ENCODE peak calls at places on chromosomes 6 and 20, in nine cellular contexts. One of them, this sample, is unnamed.

GRCh38 chr6:152309648-152310047 is 327.5 kb downstream of the SYNE1 start:
- DNase-seq in GM23338: peak; percentile 19
- DNase-seq in HL-60: no peak
- DNase-seq in cardiac muscle cell: no peak
- DNase-seq in fibroblast of mammary gland: no peak
- DNase-seq in neural progenitor cell: no peak
- DNase-seq in GM12878: no peak
- DNase-seq in A549: no peak
- DNase-seq in fibroblast of the aortic adventitia: no peak
- DNase-seq in this sample: no peak

GRCh38 chr6:111601875-111602274 is 3.8 kb downstream of the TRAF3IP2 start:
- DNase-seq in fibroblast of mammary gland: peak; percentile 94
- DNase-seq in GM12878: no peak
- DNase-seq in GM23338: no peak
- DNase-seq in HL-60: peak; percentile 13
- DNase-seq in fibroblast of the aortic adventitia: peak; percentile 97
- DNase-seq in neural progenitor cell: no peak
- DNase-seq in A549: no peak
- DNase-seq in cardiac muscle cell: no peak
- DNase-seq in this sample: no peak

GRCh38 chr20:45768479-45768878 is 23.2 kb downstream of the WFDC3 start:
- DNase-seq in cardiac muscle cell: no peak
- DNase-seq in A549: no peak
- DNase-seq in GM12878: no peak
- DNase-seq in fibroblast of mammary gland: no peak
- DNase-seq in GM23338: no peak
- DNase-seq in HL-60: no peak
- DNase-seq in neural progenitor cell: no peak
- DNase-seq in fibroblast of the aortic adventitia: no peak
- DNase-seq in this sample: no peak

GRCh38 chr6:167056370-167056769 is 57.2 kb downstream of the CEP43 start:
- DNase-seq in GM23338: no peak
- DNase-seq in HL-60: peak; percentile 87
- DNase-seq in cardiac muscle cell: no peak
- DNase-seq in GM12878: peak; percentile 76
- DNase-seq in A549: no peak
- DNase-seq in neural progenitor cell: no peak
- DNase-seq in fibroblast of mammary gland: peak; percentile 6
- DNase-seq in fibroblast of the aortic adventitia: peak; percentile 6
- DNase-seq in this sample: peak; percentile 43

GRCh38 chr6:107129370-107129925 is 14.1 kb upstream of the BEND3 start:
- DNase-seq in A549: no peak
- DNase-seq in GM23338: no peak
- DNase-seq in neural progenitor cell: no peak
- DNase-seq in HL-60: no peak
- DNase-seq in cardiac muscle cell: peak; percentile 41
- DNase-seq in GM12878: no peak
- DNase-seq in fibroblast of mammary gland: no peak
- DNase-seq in fibroblast of the aortic adventitia: no peak
- DNase-seq in this sample: no peak

GRCh38 chr20:36728986-36729385 is 16.9 kb downstream of the NDRG3 start:
- DNase-seq in fibroblast of the aortic adventitia: peak; percentile 9
- DNase-seq in fibroblast of mammary gland: no peak
- DNase-seq in neural progenitor cell: peak; percentile 40
- DNase-seq in HL-60: peak; percentile 13
- DNase-seq in GM12878: no peak
- DNase-seq in cardiac muscle cell: no peak
- DNase-seq in A549: no peak
- DNase-seq in GM23338: peak; percentile 61
- DNase-seq in this sample: no peak

GRCh38 chr6:163579111-163579879 is 164.8 kb downstream of the QKI start:
- DNase-seq in fibroblast of the aortic adventitia: no peak
- DNase-seq in neural progenitor cell: peak; percentile 33
- DNase-seq in HL-60: no peak
- DNase-seq in cardiac muscle cell: peak; percentile 58
- DNase-seq in A549: no peak
- DNase-seq in GM23338: peak; percentile 51
- DNase-seq in GM12878: no peak
- DNase-seq in fibroblast of mammary gland: peak; percentile 28
- DNase-seq in this sample: no peak

GRCh38 chr6:107633680-107634141 is 143.8 kb downstream of the SOBP start:
- DNase-seq in neural progenitor cell: no peak
- DNase-seq in A549: no peak
- DNase-seq in GM23338: peak; percentile 45
- DNase-seq in cardiac muscle cell: no peak
- DNase-seq in GM12878: no peak
- DNase-seq in HL-60: no peak
- DNase-seq in fibroblast of mammary gland: no peak
- DNase-seq in fibroblast of the aortic adventitia: no peak
- DNase-seq in this sample: no peak

GRCh38 chr6:41713650-41714291 is 21.6 kb downstream of the TFEB start:
- DNase-seq in HL-60: no peak
- DNase-seq in GM23338: no peak
- DNase-seq in neural progenitor cell: no peak
- DNase-seq in fibroblast of the aortic adventitia: no peak
- DNase-seq in cardiac muscle cell: no peak
- DNase-seq in A549: peak; percentile 56
- DNase-seq in GM12878: peak; percentile 81
- DNase-seq in fibroblast of mammary gland: no peak
- DNase-seq in this sample: no peak

GRCh38 chr6:3314176-3314575 is 55.4 kb downstream of the PSMG4 start:
- DNase-seq in cardiac muscle cell: no peak
- DNase-seq in GM23338: no peak
- DNase-seq in GM12878: no peak
- DNase-seq in fibroblast of the aortic adventitia: no peak
- DNase-seq in neural progenitor cell: no peak
- DNase-seq in HL-60: no peak
- DNase-seq in A549: no peak
- DNase-seq in fibroblast of mammary gland: no peak
- DNase-seq in this sample: no peak

GRCh38 chr6:33693186-33694158 is 18.0 kb downstream of the UQCC2 start:
- DNase-seq in GM23338: no peak
- DNase-seq in A549: no peak
- DNase-seq in neural progenitor cell: no peak
- DNase-seq in fibroblast of mammary gland: no peak
- DNase-seq in cardiac muscle cell: peak; percentile 68
- DNase-seq in fibroblast of the aortic adventitia: no peak
- DNase-seq in HL-60: no peak
- DNase-seq in GM12878: no peak
- DNase-seq in this sample: no peak

GRCh38 chr6:37802810-37803209 is 16.7 kb upstream of the ZFAND3 start:
- DNase-seq in GM23338: no peak
- DNase-seq in A549: no peak
- DNase-seq in cardiac muscle cell: no peak
- DNase-seq in fibroblast of the aortic adventitia: no peak
- DNase-seq in HL-60: peak; percentile 56
- DNase-seq in neural progenitor cell: no peak
- DNase-seq in GM12878: no peak
- DNase-seq in fibroblast of mammary gland: no peak
- DNase-seq in this sample: no peak

GRCh38 chr6:37809144-37809543 is 10.4 kb upstream of the ZFAND3 start:
- DNase-seq in HL-60: no peak
- DNase-seq in neural progenitor cell: no peak
- DNase-seq in GM23338: no peak
- DNase-seq in fibroblast of the aortic adventitia: peak; percentile 88
- DNase-seq in GM12878: no peak
- DNase-seq in fibroblast of mammary gland: peak; percentile 70
- DNase-seq in cardiac muscle cell: no peak
- DNase-seq in A549: no peak
- DNase-seq in this sample: no peak

GRCh38 chr6:37806213-37806612 is 13.3 kb upstream of the ZFAND3 start:
- DNase-seq in A549: no peak
- DNase-seq in fibroblast of mammary gland: no peak
- DNase-seq in neural progenitor cell: no peak
- DNase-seq in HL-60: no peak
- DNase-seq in fibroblast of the aortic adventitia: no peak
- DNase-seq in GM12878: no peak
- DNase-seq in GM23338: no peak
- DNase-seq in cardiac muscle cell: no peak
- DNase-seq in this sample: no peak

GRCh38 chr6:37804676-37805075 is 14.9 kb upstream of the ZFAND3 start:
- DNase-seq in A549: no peak
- DNase-seq in fibroblast of the aortic adventitia: peak; percentile 34
- DNase-seq in HL-60: no peak
- DNase-seq in GM23338: no peak
- DNase-seq in GM12878: no peak
- DNase-seq in cardiac muscle cell: no peak
- DNase-seq in fibroblast of mammary gland: peak; percentile 72
- DNase-seq in neural progenitor cell: no peak
- DNase-seq in this sample: no peak

GRCh38 chr6:37807656-37808055 is 11.9 kb upstream of the ZFAND3 start:
- DNase-seq in fibroblast of mammary gland: no peak
- DNase-seq in neural progenitor cell: no peak
- DNase-seq in HL-60: no peak
- DNase-seq in cardiac muscle cell: no peak
- DNase-seq in GM12878: no peak
- DNase-seq in GM23338: peak; percentile 42
- DNase-seq in fibroblast of the aortic adventitia: no peak
- DNase-seq in A549: no peak
- DNase-seq in this sample: no peak
- H3K4me3 ChIP-seq in fibroblast of mammary gland: no peak overlapping the region
- H3K4me3 ChIP-seq in neural progenitor cell: no peak overlapping the region
- H3K4me3 ChIP-seq in HL-60: no peak overlapping the region
- H3K4me3 ChIP-seq in cardiac muscle cell: no peak overlapping the region
- H3K4me3 ChIP-seq in GM12878: no peak overlapping the region
- H3K4me3 ChIP-seq in GM23338: no peak overlapping the region
- H3K4me3 ChIP-seq in fibroblast of the aortic adventitia: no peak overlapping the region
- H3K4me3 ChIP-seq in A549: no peak overlapping the region
- H3K4me3 ChIP-seq in this sample: no peak overlapping the region

GRCh38 chr6:16403831-16404230 is 165.4 kb downstream of the GMPR start:
- DNase-seq in GM23338: no peak
- DNase-seq in fibroblast of mammary gland: no peak
- DNase-seq in fibroblast of the aortic adventitia: peak; percentile 51
- DNase-seq in GM12878: no peak
- DNase-seq in A549: no peak
- DNase-seq in HL-60: no peak
- DNase-seq in neural progenitor cell: no peak
- DNase-seq in cardiac muscle cell: no peak
- DNase-seq in this sample: no peak
- TF ChIP-seq CTCF in GM23338: no peak
- TF ChIP-seq CTCF in fibroblast of mammary gland: peak; percentile 30
- TF ChIP-seq CTCF in fibroblast of the aortic adventitia: peak; percentile 41
- TF ChIP-seq CTCF in GM12878: no peak
- TF ChIP-seq CTCF in A549: peak; percentile 38
- TF ChIP-seq CTCF in HL-60: no peak
- TF ChIP-seq CTCF in neural progenitor cell: no peak
- TF ChIP-seq CTCF in cardiac muscle cell: peak; percentile 28
- TF ChIP-seq CTCF in this sample: peak; percentile 7

GRCh38 chr20:49186535-49187329 is 1.4 kb downstream of the STAU1 start:
- DNase-seq in neural progenitor cell: peak; percentile 49
- DNase-seq in HL-60: peak; percentile 80
- DNase-seq in fibroblast of the aortic adventitia: peak; percentile 60
- DNase-seq in fibroblast of mammary gland: peak; percentile 55
- DNase-seq in GM12878: no peak
- DNase-seq in GM23338: peak; percentile 35
- DNase-seq in A549: peak; percentile 44
- DNase-seq in cardiac muscle cell: peak; percentile 68
- DNase-seq in this sample: peak; percentile 53

GRCh38 chr20:49184691-49185070 is 3.5 kb downstream of the STAU1 start:
- DNase-seq in fibroblast of mammary gland: no peak
- DNase-seq in HL-60: no peak
- DNase-seq in fibroblast of the aortic adventitia: no peak
- DNase-seq in A549: no peak
- DNase-seq in cardiac muscle cell: no peak
- DNase-seq in GM12878: no peak
- DNase-seq in neural progenitor cell: no peak
- DNase-seq in GM23338: no peak
- DNase-seq in this sample: no peak

GRCh38 chr20:49185071-49185757 is 2.9 kb downstream of the STAU1 start:
- DNase-seq in GM12878: no peak
- DNase-seq in GM23338: no peak
- DNase-seq in fibroblast of the aortic adventitia: no peak
- DNase-seq in HL-60: no peak
- DNase-seq in cardiac muscle cell: no peak
- DNase-seq in neural progenitor cell: no peak
- DNase-seq in fibroblast of mammary gland: no peak
- DNase-seq in A549: peak; percentile 41
- DNase-seq in this sample: no peak

GRCh38 chr20:49181265-49181877 is 6.8 kb downstream of the STAU1 start:
- DNase-seq in fibroblast of mammary gland: no peak
- DNase-seq in GM23338: no peak
- DNase-seq in fibroblast of the aortic adventitia: no peak
- DNase-seq in cardiac muscle cell: no peak
- DNase-seq in HL-60: no peak
- DNase-seq in neural progenitor cell: no peak
- DNase-seq in A549: no peak
- DNase-seq in GM12878: no peak
- DNase-seq in this sample: no peak

GRCh38 chr20:49183444-49183843 is 4.7 kb downstream of the STAU1 start:
- DNase-seq in fibroblast of the aortic adventitia: no peak
- DNase-seq in A549: no peak
- DNase-seq in GM23338: no peak
- DNase-seq in fibroblast of mammary gland: no peak
- DNase-seq in HL-60: no peak
- DNase-seq in cardiac muscle cell: no peak
- DNase-seq in GM12878: no peak
- DNase-seq in neural progenitor cell: no peak
- DNase-seq in this sample: no peak
- H3K4me3 ChIP-seq in fibroblast of the aortic adventitia: no peak overlapping the region
- H3K4me3 ChIP-seq in A549: no peak overlapping the region
- H3K4me3 ChIP-seq in GM23338: no peak overlapping the region
- H3K4me3 ChIP-seq in fibroblast of mammary gland: no peak overlapping the region
- H3K4me3 ChIP-seq in HL-60: no peak overlapping the region
- H3K4me3 ChIP-seq in cardiac muscle cell: no peak overlapping the region
- H3K4me3 ChIP-seq in GM12878: peak overlapping the region; percentile 53
- H3K4me3 ChIP-seq in neural progenitor cell: no peak overlapping the region
- H3K4me3 ChIP-seq in this sample: no peak overlapping the region

GRCh38 chr6:141313986-141314385 is 818.7 kb upstream of the GJE1 start:
- DNase-seq in GM12878: no peak
- DNase-seq in cardiac muscle cell: no peak
- DNase-seq in fibroblast of the aortic adventitia: no peak
- DNase-seq in fibroblast of mammary gland: no peak
- DNase-seq in A549: no peak
- DNase-seq in neural progenitor cell: peak; percentile 21
- DNase-seq in HL-60: no peak
- DNase-seq in GM23338: no peak
- DNase-seq in this sample: no peak

GRCh38 chr6:141307309-141307998 is 825.3 kb upstream of the GJE1 start:
- DNase-seq in cardiac muscle cell: no peak
- DNase-seq in fibroblast of the aortic adventitia: no peak
- DNase-seq in A549: no peak
- DNase-seq in GM23338: no peak
- DNase-seq in neural progenitor cell: no peak
- DNase-seq in fibroblast of mammary gland: no peak
- DNase-seq in GM12878: no peak
- DNase-seq in HL-60: no peak
- DNase-seq in this sample: no peak

GRCh38 chr6:141303907-141304306 is 828.8 kb upstream of the GJE1 start:
- DNase-seq in cardiac muscle cell: no peak
- DNase-seq in HL-60: no peak
- DNase-seq in A549: no peak
- DNase-seq in GM12878: no peak
- DNase-seq in GM23338: no peak
- DNase-seq in fibroblast of the aortic adventitia: no peak
- DNase-seq in fibroblast of mammary gland: no peak
- DNase-seq in neural progenitor cell: no peak
- DNase-seq in this sample: no peak

DNA sequence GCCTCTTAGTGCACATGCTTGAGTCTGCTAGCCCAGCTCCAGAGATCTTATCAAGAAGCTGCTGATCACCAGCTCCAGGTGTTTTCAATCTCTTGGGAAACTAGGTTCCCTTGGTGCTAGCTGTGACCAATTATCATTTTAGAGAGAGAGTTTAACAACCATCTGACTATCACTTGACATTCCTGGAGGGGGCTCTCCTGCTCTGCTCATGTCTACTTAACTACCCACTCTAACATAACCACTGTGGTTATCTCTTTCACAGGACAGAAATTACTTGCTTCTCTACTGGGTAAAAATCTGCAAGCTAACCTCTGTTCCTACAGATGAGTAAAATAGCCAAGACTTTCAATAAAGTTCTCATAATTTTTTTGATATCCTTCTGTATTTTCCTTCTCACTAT is 823.4 kb upstream of the GJE1 start:
- DNase-seq in neural progenitor cell: no peak
- DNase-seq in GM23338: peak; percentile 43
- DNase-seq in HL-60: no peak
- DNase-seq in fibroblast of the aortic adventitia: peak; percentile 8
- DNase-seq in fibroblast of mammary gland: peak; percentile 44
- DNase-seq in GM12878: no peak
- DNase-seq in cardiac muscle cell: no peak
- DNase-seq in A549: no peak
- DNase-seq in this sample: no peak
- TF ChIP-seq CTCF in neural progenitor cell: peak; percentile 12
- TF ChIP-seq CTCF in GM23338: peak; percentile 57
- TF ChIP-seq CTCF in HL-60: no peak
- TF ChIP-seq CTCF in fibroblast of the aortic adventitia: no peak
- TF ChIP-seq CTCF in fibroblast of mammary gland: peak; percentile 5
- TF ChIP-seq CTCF in GM12878: peak; percentile 20
- TF ChIP-seq CTCF in cardiac muscle cell: no peak
- TF ChIP-seq CTCF in A549: no peak
- TF ChIP-seq CTCF in this sample: peak; percentile 8